ENCODE peak calls at places on chromosomes 16 and 17, in nine cellular contexts. E is neural crest cell; X is NCI-H2171 treated with DMSO at 0.1 percent for 48 hours; K is SHP77; V is EL; S is GOT3; R is stimulated activated CD4-positive, alpha-beta T cell treated with anti-CD3 and anti-CD28 coated beads, Interleukin-2, amount 100 ng/mL, for 48 hours; P is foreskin keratinocyte; Q is SW 1271. B is an unnamed sample.

GRCh38 chr16:81610144-81610842 is 165.7 kb downstream of the CMIP start:
- DNase-seq in E (no peak), X (no peak), K (no peak), V (peak; percentile 76), S (no peak), R (no peak), P (no peak), Q (peak; percentile 15), B (no peak)

GRCh38 chr16:3013491-3013951 is 798 bp downstream of the CLDN9 start:
- DNase-seq in E (no peak), X (no peak), K (no peak), V (no peak), S (no peak), R (no peak), P (no peak), Q (no peak), B (no peak)

GRCh38 chr17:419073-419735 is 66.6 kb upstream of the RPH3AL start:
- DNase-seq in E (no peak), X (no peak), K (no peak), V (no peak), S (no peak), R (no peak), P (no peak), Q (no peak), B (no peak)

GRCh38 chr16:85593503-85594195 is 19.5 kb upstream of the GSE1 start:
- DNase-seq in E (no peak), X (peak; percentile 78), K (no peak), V (no peak), S (no peak), R (no peak), P (no peak), Q (no peak), B (peak; percentile 63)

GRCh38 chr17:81339180-81339501 is 44.0 kb upstream of the SLC38A10 start:
- DNase-seq in E (no peak), X (no peak), K (no peak), V (no peak), S (no peak), R (no peak), P (no peak), Q (no peak), B (no peak)

GRCh38 chr16:86016201-86016965 is 117.4 kb downstream of the IRF8 start:
- DNase-seq in E (peak; percentile 34), X (peak; percentile 88), K (peak; percentile 58), V (peak; percentile 49), S (no peak), R (peak; percentile 21), P (no peak), Q (peak; percentile 56), B (peak; percentile 4)

GRCh38 chr16:68400924-68401460 is 47.3 kb downstream of the SMPD3 start:
- DNase-seq in E (no peak), X (no peak), K (no peak), V (no peak), S (no peak), R (no peak), P (no peak), Q (no peak), B (no peak)

GRCh38 chr17:7043544-7044268 is at the start of gene SLC16A11:
- DNase-seq in E (no peak), X (peak; percentile 92), K (peak; percentile 86), V (no peak), S (no peak), R (no peak), P (no peak), Q (no peak), B (peak; percentile 78)

GRCh38 chr17:73286863-73287296 is 24.9 kb downstream of the CDC42EP4 start:
- DNase-seq in E (no peak), X (no peak), K (no peak), V (no peak), S (no peak), R (no peak), P (no peak), Q (no peak), B (no peak)

GRCh38 chr17:11241611-11242226 is 706 bp downstream of the SHISA6 start:
- DNase-seq in E (no peak), X (no peak), K (no peak), V (no peak), S (no peak), R (no peak), P (no peak), Q (no peak), B (no peak)

GRCh38 chr17:12134587-12134986 is 113.9 kb downstream of the MAP2K4 start:
- DNase-seq in E (no peak), X (no peak), K (no peak), V (no peak), S (no peak), R (no peak), P (no peak), Q (no peak), B (no peak)

GRCh38 chr17:76709077-76709950 is 1.5 kb downstream of the MXRA7 start:
- DNase-seq in E (no peak), X (no peak), K (peak; percentile 42), V (peak; percentile 99), S (peak; percentile 54), R (no peak), P (peak; percentile 52), Q (peak; percentile 40), B (no peak)

GRCh38 chr16:20868890-20869289 is 31.3 kb downstream of the DCUN1D3 start:
- DNase-seq in E (no peak), X (no peak), K (no peak), V (peak; percentile 64), S (no peak), R (no peak), P (no peak), Q (peak; percentile 5), B (no peak)

GRCh38 chr17:70621593-70621992 is 452.3 kb downstream of the KCNJ2 start:
- DNase-seq in E (no peak), X (peak; percentile 94), K (no peak), V (peak; percentile 5), S (no peak), R (no peak), P (no peak), Q (no peak), B (no peak)

GRCh38 chr16:68800257-68800875 is 43.0 kb upstream of the TANGO6 start:
- DNase-seq in E (peak; percentile 60), X (peak; percentile 85), K (peak; percentile 57), V (peak; percentile 84), S (no peak), R (peak; percentile 56), P (peak; percentile 50), Q (peak; percentile 51), B (peak; percentile 26)

GRCh38 chr16:67539691-67540635 is 11.3 kb downstream of the RIPOR1 start:
- DNase-seq in E (no peak), X (no peak), K (no peak), V (no peak), S (no peak), R (no peak), P (no peak), Q (no peak), B (no peak)

GRCh38 chr16:69626256-69626655 is 60.5 kb downstream of the NFAT5 start:
- DNase-seq in E (no peak), X (peak; percentile 56), K (no peak), V (peak; percentile 21), S (no peak), R (no peak), P (peak; percentile 27), Q (no peak), B (no peak)

GRCh38 chr17:51486091-51486490 is 225.7 kb downstream of the UTP18 start:
- DNase-seq in E (no peak), X (no peak), K (no peak), V (no peak), S (no peak), R (no peak), P (no peak), Q (no peak), B (no peak)

GRCh38 chr17:76515291-76515949 is 14.2 kb upstream of the RHBDF2 start:
- DNase-seq in E (no peak), X (no peak), K (no peak), V (peak; percentile 91), S (peak; percentile 59), R (peak; percentile 66), P (no peak), Q (no peak), B (no peak)

GRCh38 chr17:50259484-50260324 is 14.6 kb upstream of the TMEM92 start:
- DNase-seq in E (no peak), X (no peak), K (no peak), V (no peak), S (no peak), R (no peak), P (no peak), Q (no peak), B (no peak)

GRCh38 chr17:51647873-51648272 is 387.5 kb downstream of the UTP18 start:
- DNase-seq in E (no peak), X (no peak), K (no peak), V (peak; percentile 4), S (no peak), R (no peak), P (peak; percentile 59), Q (no peak), B (no peak)

GRCh38 chr17:31394544-31394943 is 3.1 kb downstream of the RAB11FIP4 start:
- DNase-seq in E (peak; percentile 76), X (no peak), K (no peak), V (peak; percentile 57), S (no peak), R (peak; percentile 46), P (no peak), Q (no peak), B (no peak)

GRCh38 chr17:28405632-28406477 is at the start of gene SLC46A1:
- DNase-seq in E (peak; percentile 48), X (peak; percentile 55), K (peak; percentile 15), V (peak; percentile 50), S (peak; percentile 27), R (peak; percentile 56), P (no peak), Q (peak; percentile 60), B (peak; percentile 49)

B was measured in NCI-H526 treated with DMSO at 0.1 percent for 48 hours.